ENCODE peak calls at places on chromosome 10, in ten cellular contexts. Y, L, B, G, P, U, M, C, R and Q are unnamed samples.

GRCh38 chr10:86863443-86863842 is 94.0 kb downstream of the MMRN2 start:
- DNase-seq in Y (no peak), L (no peak), B (no peak), G (no peak), P (no peak), U (no peak), M (no peak), C (no peak), R (no peak), Q (no peak)

GRCh38 chr10:33216661-33217427 is 117.6 kb downstream of the NRP1 start:
- DNase-seq in Y (peak), L (peak), B (no peak), G (no peak), P (no peak), U (no peak), M (no peak), C (peak), R (no peak), Q (no peak)

GRCh38 chr10:60944159-60944909 is at the start of gene RHOBTB1:
- DNase-seq in Y (peak), L (peak), B (peak), G (peak), P (peak), U (peak), M (peak), C (peak), R (peak), Q (peak)

GRCh38 chr10:47034511-47035051 is 123.4 kb downstream of the PTPN20 start:
- DNase-seq in Y (no peak), L (no peak), B (no peak), G (peak), P (no peak), U (no peak), M (no peak), C (no peak), R (no peak), Q (peak)

GRCh38 chr10:96918214-96919002 is 86.3 kb downstream of the LCOR start:
- DNase-seq in Y (no peak), L (no peak), B (no peak), G (no peak), P (no peak), U (no peak), M (no peak), C (no peak), R (no peak), Q (no peak)

GRCh38 chr10:113053881-113054280 is 103.8 kb downstream of the TCF7L2 start:
- DNase-seq in Y (no peak), L (no peak), B (no peak), G (no peak), P (no peak), U (no peak), M (no peak), C (no peak), R (no peak), Q (no peak)

GRCh38 chr10:119680668-119681070 is 29.5 kb downstream of the BAG3 start:
- DNase-seq in Y (no peak), L (peak), B (no peak), G (no peak), P (no peak), U (no peak), M (peak), C (no peak), R (no peak), Q (no peak)

GRCh38 chr10:61900829-61901783 is at the start of gene ARID5B:
- DNase-seq in Y (peak), L (peak), B (peak), G (peak), P (no peak), U (peak), M (peak), C (peak), R (no peak), Q (no peak)

GRCh38 chr10:16520900-16521299 is 779 bp downstream of the C1QL3 start:
- DNase-seq in Y (no peak), L (no peak), B (no peak), G (peak), P (peak), U (peak), M (peak), C (no peak), R (peak), Q (no peak)

GRCh38 chr10:29635711-29636144 is 957 bp upstream of the SVIL start:
- DNase-seq in Y (peak), L (no peak), B (no peak), G (peak), P (no peak), U (peak), M (no peak), C (no peak), R (no peak), Q (no peak)

GRCh38 chr10:58435297-58435696 is 50.1 kb downstream of the TFAM start:
- DNase-seq in Y (peak), L (peak), B (peak), G (no peak), P (peak), U (no peak), M (no peak), C (peak), R (peak), Q (peak)

GRCh38 chr10:9819756-9820494 is 1197.7 kb upstream of the CELF2 start:
- DNase-seq in Y (no peak), L (no peak), B (no peak), G (no peak), P (no peak), U (no peak), M (no peak), C (no peak), R (no peak), Q (no peak)

GRCh38 chr10:70974351-70974901 is 86.1 kb upstream of the PCBD1 start:
- DNase-seq in Y (peak), L (peak), B (no peak), G (peak), P (peak), U (no peak), M (no peak), C (peak), R (no peak), Q (no peak)

GRCh38 chr10:62545155-62545554 is 171.0 kb downstream of the ZNF365 start:
- DNase-seq in Y (no peak), L (no peak), B (no peak), G (no peak), P (no peak), U (no peak), M (no peak), C (no peak), R (no peak), Q (no peak)

GRCh38 chr10:71323407-71323806 is 4.3 kb downstream of the SLC29A3 start:
- DNase-seq in Y (peak), L (peak), B (no peak), G (peak), P (no peak), U (no peak), M (no peak), C (peak), R (no peak), Q (no peak)

GRCh38 chr10:78968960-78969359 is 99.8 kb upstream of the ZMIZ1 start:
- DNase-seq in Y (no peak), L (no peak), B (no peak), G (no peak), P (peak), U (no peak), M (no peak), C (no peak), R (no peak), Q (no peak)

GRCh38 chr10:28594401-28594800 is 61.5 kb downstream of the WAC start:
- DNase-seq in Y (no peak), L (no peak), B (no peak), G (no peak), P (no peak), U (peak), M (no peak), C (no peak), R (no peak), Q (no peak)

GRCh38 chr10:77600640-77601039 is 37.0 kb downstream of the KCNMA1 start:
- DNase-seq in Y (no peak), L (no peak), B (no peak), G (no peak), P (peak), U (no peak), M (no peak), C (no peak), R (no peak), Q (no peak)

GRCh38 chr10:95247881-95248583 is 42.8 kb downstream of the PDLIM1 start:
- DNase-seq in Y (no peak), L (peak), B (no peak), G (no peak), P (no peak), U (no peak), M (peak), C (no peak), R (no peak), Q (no peak)

GRCh38 chr10:93248583-93249227 is 175.0 kb downstream of the CYP26A1 start:
- DNase-seq in Y (no peak), L (no peak), B (no peak), G (no peak), P (no peak), U (no peak), M (no peak), C (no peak), R (no peak), Q (no peak)

GRCh38 chr10:131743190-131744151 is 157.3 kb upstream of the PPP2R2D start:
- DNase-seq in Y (no peak), L (no peak), B (peak), G (no peak), P (no peak), U (no peak), M (no peak), C (no peak), R (no peak), Q (peak)

GRCh38 chr10:33136781-33137180 is 178.8 kb upstream of the ITGB1 start:
- DNase-seq in Y (no peak), L (peak), B (peak), G (no peak), P (no peak), U (no peak), M (no peak), C (no peak), R (no peak), Q (no peak)

GRCh38 chr10:71138126-71138860 is 74.1 kb upstream of the UNC5B start:
- DNase-seq in Y (no peak), L (no peak), B (no peak), G (no peak), P (no peak), U (no peak), M (no peak), C (no peak), R (peak), Q (no peak)

GRCh38 chr10:89207801-89208551 is 859 bp upstream of the CH25H start:
- DNase-seq in Y (no peak), L (peak), B (peak), G (peak), P (peak), U (peak), M (peak), C (peak), R (peak), Q (no peak)

GRCh38 chr10:77571490-77571889 is 66.1 kb downstream of the KCNMA1 start:
- DNase-seq in Y (no peak), L (no peak), B (no peak), G (no peak), P (no peak), U (no peak), M (no peak), C (no peak), R (no peak), Q (no peak)

GRCh38 chr10:132257271-132257670 is 50.5 kb downstream of the STK32C start:
- DNase-seq in Y (peak), L (peak), B (no peak), G (no peak), P (no peak), U (no peak), M (no peak), C (peak), R (no peak), Q (no peak)

GRCh38 chr10:93603023-93603422 is 2.0 kb upstream of the RBP4 start:
- DNase-seq in Y (no peak), L (no peak), B (no peak), G (no peak), P (no peak), U (no peak), M (no peak), C (no peak), R (no peak), Q (no peak)

GRCh38 chr10:87878664-87879459 is 15.4 kb downstream of the PTEN start:
- DNase-seq in Y (peak), L (no peak), B (no peak), G (no peak), P (no peak), U (no peak), M (no peak), C (no peak), R (no peak), Q (no peak)

GRCh38 chr10:74596713-74597112 is 229.7 kb upstream of the KAT6B start:
- DNase-seq in Y (no peak), L (no peak), B (no peak), G (no peak), P (no peak), U (no peak), M (no peak), C (no peak), R (no peak), Q (no peak)

GRCh38 chr10:85650791-85651506 is 715.6 kb downstream of the GRID1 start:
- DNase-seq in Y (no peak), L (no peak), B (peak), G (no peak), P (no peak), U (no peak), M (no peak), C (no peak), R (no peak), Q (no peak)

GRCh38 chr10:32413513-32413912 is 32.4 kb upstream of the CCDC7 start:
- DNase-seq in Y (peak), L (peak), B (no peak), G (no peak), P (no peak), U (peak), M (no peak), C (peak), R (no peak), Q (no peak)

GRCh38 chr10:71081912-71082311 is 130.5 kb upstream of the UNC5B start:
- DNase-seq in Y (no peak), L (no peak), B (peak), G (peak), P (peak), U (no peak), M (no peak), C (no peak), R (no peak), Q (peak)

GRCh38 chr10:94210465-94211186 is 152.1 kb downstream of the NOC3L start:
- DNase-seq in Y (no peak), L (no peak), B (no peak), G (peak), P (no peak), U (no peak), M (no peak), C (no peak), R (no peak), Q (no peak)

GRCh38 chr10:8060704-8061121 is 6.2 kb downstream of the GATA3 start:
- DNase-seq in Y (no peak), L (no peak), B (no peak), G (no peak), P (no peak), U (no peak), M (no peak), C (no peak), R (no peak), Q (no peak)
- H3K27ac ChIP-seq in Y (no peak), L (no peak), B (peak), G (no peak), P (peak), U (peak), M (peak), C (no peak), R (no peak), Q (no peak)

DNA sequence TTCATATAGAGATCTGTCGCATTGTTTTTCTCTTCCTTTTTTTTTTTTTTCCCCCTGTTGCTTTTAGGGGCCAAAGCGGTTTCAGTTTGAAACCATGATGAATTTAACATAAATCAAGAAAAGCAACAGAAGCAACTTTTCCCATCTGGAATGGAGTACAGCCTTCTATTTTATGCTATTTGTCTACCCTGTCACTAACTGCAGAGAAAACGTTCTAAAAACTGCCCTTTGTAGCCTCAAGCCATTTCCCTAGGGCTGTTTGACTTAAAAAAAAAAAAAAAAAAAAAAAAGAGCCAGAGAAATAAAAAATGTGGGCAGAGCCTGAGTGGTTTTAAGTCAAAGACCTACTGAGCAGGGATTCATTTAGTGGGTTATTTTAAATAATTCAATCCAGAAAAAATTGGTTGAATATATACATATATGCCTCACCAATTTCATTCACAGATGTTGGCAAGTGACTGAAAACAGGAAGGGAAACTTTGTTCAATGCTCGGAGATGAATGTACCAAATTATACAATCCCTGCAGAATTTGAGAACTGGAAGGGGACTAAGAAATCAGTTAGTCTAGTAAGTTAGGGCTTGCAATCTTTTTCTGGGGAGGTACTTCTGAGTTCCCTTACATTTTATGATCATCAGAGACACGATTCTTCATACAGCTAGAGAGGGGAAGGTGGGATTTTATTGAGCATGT is 75.2 kb downstream of the PPP1R3C start:
- DNase-seq in Y (no peak), L (no peak), B (no peak), G (no peak), P (no peak), U (no peak), M (no peak), C (no peak), R (no peak), Q (no peak)
- H3K27ac ChIP-seq in Y (no peak), L (no peak), B (no peak), G (no peak), P (no peak), U (no peak), M (no peak), C (no peak), R (peak), Q (peak)

GRCh38 chr10:114766470-114766869 is 55.1 kb upstream of the FHIP2A start:
- DNase-seq in Y (no peak), L (no peak), B (peak), G (no peak), P (no peak), U (no peak), M (no peak), C (no peak), R (no peak), Q (no peak)

GRCh38 chr10:114758331-114758730 is 63.2 kb upstream of the FHIP2A start:
- DNase-seq in Y (no peak), L (no peak), B (no peak), G (no peak), P (no peak), U (no peak), M (no peak), C (no peak), R (no peak), Q (no peak)

GRCh38 chr10:114762811-114763210 is 58.8 kb upstream of the FHIP2A start:
- DNase-seq in Y (no peak), L (no peak), B (no peak), G (no peak), P (no peak), U (no peak), M (no peak), C (no peak), R (no peak), Q (no peak)

GRCh38 chr10:114764656-114765055 is 56.9 kb upstream of the FHIP2A start:
- DNase-seq in Y (no peak), L (no peak), B (no peak), G (no peak), P (no peak), U (no peak), M (no peak), C (no peak), R (no peak), Q (no peak)

GRCh38 chr10:114761205-114762193 is 60.1 kb upstream of the FHIP2A start:
- DNase-seq in Y (no peak), L (no peak), B (no peak), G (no peak), P (no peak), U (no peak), M (no peak), C (no peak), R (no peak), Q (no peak)
- H3K27ac ChIP-seq in Y (no peak), L (no peak), B (no peak), G (no peak), P (no peak), U (no peak), M (no peak), C (no peak), R (peak), Q (no peak)

DNA sequence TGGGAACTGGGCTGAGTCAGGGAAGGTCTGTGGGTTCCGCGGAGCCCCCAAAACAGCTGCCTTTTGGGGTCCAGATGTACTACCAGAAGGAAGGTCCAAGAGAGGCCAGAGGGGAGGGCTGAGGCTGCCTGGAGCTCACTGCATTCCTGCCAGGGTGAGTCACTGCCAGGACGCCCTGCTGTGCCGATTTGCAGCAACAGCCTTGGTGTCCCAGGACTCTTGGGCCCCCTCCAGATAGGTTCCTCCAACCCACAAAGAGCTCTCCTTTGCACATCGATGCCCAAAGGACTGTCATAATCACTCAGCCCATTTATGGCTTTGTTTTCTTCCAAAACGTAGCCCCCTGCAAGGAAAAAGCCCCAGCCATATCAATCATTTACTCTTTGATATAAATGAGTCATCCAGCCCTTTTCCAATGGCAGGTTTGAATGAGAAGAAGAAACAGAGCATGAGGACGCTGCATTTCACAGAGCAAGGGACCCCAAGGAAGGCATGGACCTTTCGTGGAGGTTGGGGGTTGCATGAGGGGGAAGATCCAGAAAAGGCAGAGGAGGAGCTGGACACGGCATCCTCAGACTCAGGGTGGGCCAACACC is 32.2 kb upstream of the COL13A1 start:
- DNase-seq in Y (peak), L (peak), B (no peak), G (no peak), P (peak), U (no peak), M (no peak), C (peak), R (peak), Q (peak)
- H3K27ac ChIP-seq in Y (peak), L (no peak), B (no peak), G (no peak), P (no peak), U (no peak), M (no peak), C (peak), R (no peak), Q (peak)